ENCODE peak calls at places on chromosomes 6 and 20, in six cellular contexts. R, N, D, C, U and L are unnamed samples.

GRCh38 chr20:52889225-52889624 is 82.9 kb upstream of the TSHZ2 start:
- DNase-seq in U (peak; percentile 89), R (peak; percentile 24), C (no peak), N (no peak), D (peak; percentile 49), L (peak; percentile 16)

GRCh38 chr6:32796848-32797776 is 19.7 kb downstream of the HLA-DOB start:
- DNase-seq in U (peak; percentile 73), R (peak; percentile 75), C (peak; percentile 90), D (peak; percentile 77), N (no peak), L (peak; percentile 45)

GRCh38 chr6:164927288-164928040 is 381.9 kb downstream of the C6orf118 start:
- DNase-seq in N (no peak), D (peak; percentile 54), R (peak; percentile 65), C (peak; percentile 84), U (peak; percentile 36), L (peak; percentile 43)

GRCh38 chr20:64160118-64160517 is 4.1 kb upstream of the MYT1 start:
- DNase-seq in N (no peak), R (no peak), C (no peak), U (no peak), D (no peak), L (no peak)

GRCh38 chr6:104573372-104573771 is 286.3 kb downstream of the HACE1 start:
- DNase-seq in U (no peak), C (no peak), D (no peak), N (no peak), R (no peak), L (no peak)

GRCh38 chr6:151025076-151025475 is 159.6 kb downstream of the MTHFD1L start:
- DNase-seq in N (no peak), C (no peak), R (no peak), U (no peak), D (no peak), L (no peak)

GRCh38 chr20:38125157-38126056 is 39.7 kb downstream of the TGM2 start:
- DNase-seq in R (peak; percentile 86), C (no peak), N (no peak), D (peak; percentile 91), U (no peak), L (no peak)

GRCh38 chr6:131063764-131064272 is 773 bp upstream of the EPB41L2 start:
- DNase-seq in N (no peak), C (no peak), U (no peak), R (no peak), D (no peak), L (no peak)

GRCh38 chr20:62804632-62805364 is at the start of gene OGFR:
- DNase-seq in U (no peak), R (peak; percentile 47), D (peak; percentile 35), N (no peak), C (no peak), L (no peak)

GRCh38 chr6:80376411-80376810 is 269.9 kb downstream of the BCKDHB start:
- DNase-seq in D (peak; percentile 24), N (no peak), R (peak; percentile 83), U (no peak), C (no peak), L (no peak)

GRCh38 chr6:8506123-8506522 is 70.8 kb upstream of the SLC35B3 start:
- DNase-seq in C (no peak), U (peak; percentile 11), R (no peak), D (no peak), N (no peak), L (no peak)

GRCh38 chr6:41546475-41546865 is 289 bp downstream of the FOXP4 start:
- DNase-seq in D (peak; percentile 36), R (no peak), N (no peak), U (peak; percentile 26), C (no peak), L (no peak)

GRCh38 chr20:44247676-44248419 is 740 bp downstream of the GDAP1L1 start:
- DNase-seq in C (peak; percentile 73), R (peak; percentile 32), D (peak; percentile 21), N (no peak), U (peak; percentile 16), L (peak; percentile 3)

GRCh38 chr6:140623498-140623897 is 1249.0 kb upstream of the CITED2 start:
- DNase-seq in N (peak; percentile 61), D (peak; percentile 98), R (peak; percentile 87), U (peak; percentile 65), C (no peak), L (no peak)

GRCh38 chr20:58886546-58886945 is 34.0 kb downstream of the GNAS start:
- DNase-seq in R (no peak), C (no peak), D (no peak), N (no peak), U (no peak), L (no peak)

GRCh38 chr6:152267967-152268845 is 369.0 kb downstream of the SYNE1 start:
- DNase-seq in C (no peak), D (peak; percentile 59), U (peak; percentile 30), R (peak; percentile 48), N (no peak), L (no peak)

GRCh38 chr6:84774174-84775158 is 10.1 kb upstream of the TBX18 start:
- DNase-seq in R (peak; percentile 79), U (peak; percentile 29), N (no peak), D (no peak), C (peak; percentile 43), L (no peak)
- TF ChIP-seq CTCF in R (peak; percentile 31), U (peak; percentile 63), N (peak; percentile 49), D (peak; percentile 43), C (peak; percentile 68), L (peak; percentile 56)

DNA sequence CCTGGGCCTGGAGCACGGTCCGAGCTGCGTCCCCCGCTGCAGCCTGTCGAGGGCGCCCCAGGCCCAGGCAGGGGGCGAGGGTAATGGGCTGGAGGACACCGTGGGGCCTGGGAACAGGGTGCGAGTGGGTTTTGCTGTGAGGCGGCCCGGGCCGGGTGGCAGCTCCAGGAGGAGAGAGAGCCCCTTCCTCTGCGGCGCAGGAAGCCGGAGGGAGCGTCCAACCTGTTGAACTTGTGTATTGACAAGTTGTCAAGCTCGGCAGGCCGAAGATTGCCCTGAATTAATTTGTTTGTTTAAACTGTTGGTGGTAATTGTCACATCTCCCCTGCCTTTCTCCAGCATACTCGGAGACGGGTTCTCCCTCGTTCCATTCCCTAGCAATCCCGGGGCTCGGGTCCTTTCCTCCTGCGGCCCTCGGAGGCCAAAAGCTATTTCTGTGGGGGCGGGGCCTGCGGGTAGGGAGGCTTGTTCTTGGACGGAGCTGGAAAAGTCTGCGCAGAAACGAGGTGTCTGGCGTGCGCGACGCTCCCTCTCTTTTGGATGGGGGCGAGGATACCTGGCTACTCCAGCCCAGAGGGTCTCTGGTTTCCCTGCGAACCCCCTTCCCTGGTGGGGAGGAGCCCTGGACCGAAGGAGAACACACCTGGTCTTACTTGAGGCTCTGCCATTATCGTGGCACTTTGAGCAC is 9.9 kb downstream of the NR2E1 start:
- DNase-seq in R (no peak), N (no peak), C (no peak), D (no peak), U (no peak), L (no peak)
- TF ChIP-seq CTCF in R (no peak), N (no peak), C (peak; percentile 50), D (no peak), U (peak; percentile 37), L (no peak)

DNA sequence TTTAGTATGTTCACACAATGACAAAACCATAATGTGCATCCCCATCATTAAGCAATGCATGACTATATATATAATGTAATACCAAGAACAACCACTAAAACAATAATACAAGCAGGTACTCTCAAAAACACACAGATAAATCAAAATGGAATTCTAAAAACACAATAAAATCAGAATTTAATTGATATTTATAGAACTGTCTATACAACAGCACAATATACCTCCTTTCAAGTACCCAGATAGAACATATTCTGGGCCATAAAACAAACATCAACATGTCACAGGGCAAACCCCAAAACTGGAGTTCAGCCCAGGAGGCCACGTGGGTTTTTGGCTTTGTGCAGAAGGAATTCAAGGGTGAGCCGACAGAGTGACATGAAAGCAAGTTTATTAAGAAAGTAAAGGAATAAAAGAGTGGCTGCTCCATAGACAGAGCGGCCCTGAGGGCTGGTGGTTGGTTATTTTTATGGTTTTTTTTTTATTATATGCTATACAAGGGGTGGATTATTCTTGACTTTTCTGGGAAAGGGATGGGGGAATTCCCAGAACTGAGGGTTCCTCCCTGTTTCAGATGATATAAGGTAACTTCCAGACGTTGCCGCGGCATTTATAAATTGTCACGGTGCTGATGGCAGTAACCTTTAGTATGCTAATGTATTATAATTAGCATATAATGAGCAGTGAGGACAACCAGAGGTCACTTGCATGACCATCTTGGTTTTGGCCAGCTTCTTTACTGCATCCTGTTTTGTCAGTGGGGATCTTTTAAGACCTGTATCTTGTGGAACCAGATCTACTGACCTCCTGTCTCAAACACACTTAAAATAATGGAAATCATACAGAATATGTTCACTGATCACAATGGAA is 5.6 kb downstream of the RAB23 start:
- DNase-seq in R (no peak), U (peak; percentile 55), C (no peak), N (no peak), D (peak; percentile 72), L (peak; percentile 86)
- TF ChIP-seq CTCF in R (peak; percentile 2), U (peak; percentile 33), C (peak; percentile 38), N (peak; percentile 21), D (peak; percentile 8), L (no peak)

DNA sequence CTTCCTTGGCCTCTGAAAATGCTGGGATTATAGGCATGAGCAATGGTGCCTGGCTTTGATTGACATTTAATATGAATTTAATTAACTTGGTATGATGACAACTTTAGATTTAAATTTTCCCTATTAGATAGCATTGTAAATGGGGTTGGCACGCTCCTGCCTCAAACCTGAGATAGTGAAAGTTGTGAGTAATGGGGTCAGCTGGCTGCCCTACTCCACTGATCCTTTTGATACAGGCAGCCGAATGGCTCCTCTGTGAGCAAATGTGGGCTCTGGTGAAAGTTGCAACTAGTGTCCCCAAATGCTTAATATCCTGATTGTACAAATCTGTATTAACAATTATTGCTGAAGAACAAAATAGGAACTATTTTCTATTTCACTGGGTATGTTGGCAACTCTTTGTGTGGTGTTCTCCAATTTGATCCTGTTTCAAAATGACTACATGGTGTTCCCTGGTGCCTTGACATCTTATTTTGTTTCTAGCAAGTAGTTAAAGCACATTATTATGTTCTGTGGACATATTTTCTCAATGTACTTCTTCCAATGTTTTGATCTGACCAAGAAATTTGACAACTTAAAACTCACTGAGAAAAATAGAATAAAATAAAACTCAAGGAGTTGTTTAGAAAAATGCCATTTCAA is 97.4 kb downstream of the COL12A1 start:
- DNase-seq in N (no peak), D (no peak), C (no peak), R (no peak), U (no peak), L (no peak)
- TF ChIP-seq CTCF in N (no peak), D (no peak), C (no peak), R (no peak), U (no peak), L (no peak)

GRCh38 chr6:723540-723939 is 30.6 kb upstream of the EXOC2 start:
- DNase-seq in D (no peak), N (no peak), R (no peak), C (no peak), U (no peak), L (no peak)
- TF ChIP-seq CTCF in D (peak; percentile 24), N (peak; percentile 30), R (peak; percentile 26), C (peak; percentile 37), U (no peak), L (peak; percentile 35)